ENCODE peak calls at places on chromosome 20, in six cellular contexts. One of them, this sample, is unnamed.

GRCh38 chr20:51608060-51608459 is 65.5 kb upstream of the NFATC2 start:
- DNase-seq in testis: no peak
- DNase-seq in NCI-H187: no peak
- DNase-seq in activated CD8-positive, alpha-beta memory T cell treated with anti-CD3 and anti-CD28 coated beads for 4 hours: no peak
- DNase-seq in NCI-H1417: no peak
- DNase-seq in epithelial cell of prostate: no peak
- DNase-seq in this sample: peak; percentile 37

GRCh38 chr20:20267685-20268429 is 100.0 kb upstream of the INSM1 start:
- DNase-seq in activated CD8-positive, alpha-beta memory T cell treated with anti-CD3 and anti-CD28 coated beads for 4 hours: no peak
- DNase-seq in NCI-H1417: peak; percentile 80
- DNase-seq in NCI-H187: peak; percentile 23
- DNase-seq in testis: peak; percentile 25
- DNase-seq in epithelial cell of prostate: no peak
- DNase-seq in this sample: no peak

GRCh38 chr20:38460040-38460623 is 12.5 kb upstream of the RALGAPB start:
- DNase-seq in epithelial cell of prostate: peak; percentile 66
- DNase-seq in NCI-H187: peak; percentile 65
- DNase-seq in NCI-H1417: peak; percentile 27
- DNase-seq in activated CD8-positive, alpha-beta memory T cell treated with anti-CD3 and anti-CD28 coated beads for 4 hours: no peak
- DNase-seq in testis: no peak
- DNase-seq in this sample: no peak

GRCh38 chr20:37418591-37418990 is 72.7 kb downstream of the SRC start:
- DNase-seq in NCI-H1417: no peak
- DNase-seq in testis: no peak
- DNase-seq in NCI-H187: no peak
- DNase-seq in epithelial cell of prostate: no peak
- DNase-seq in activated CD8-positive, alpha-beta memory T cell treated with anti-CD3 and anti-CD28 coated beads for 4 hours: no peak
- DNase-seq in this sample: no peak

GRCh38 chr20:36481380-36482043 is 59.8 kb upstream of the MYL9 start:
- DNase-seq in NCI-H1417: no peak
- DNase-seq in testis: no peak
- DNase-seq in NCI-H187: no peak
- DNase-seq in activated CD8-positive, alpha-beta memory T cell treated with anti-CD3 and anti-CD28 coated beads for 4 hours: no peak
- DNase-seq in epithelial cell of prostate: no peak
- DNase-seq in this sample: no peak

GRCh38 chr20:37453288-37453687 is 67.8 kb upstream of the NNAT start:
- DNase-seq in activated CD8-positive, alpha-beta memory T cell treated with anti-CD3 and anti-CD28 coated beads for 4 hours: no peak
- DNase-seq in NCI-H1417: no peak
- DNase-seq in testis: no peak
- DNase-seq in NCI-H187: no peak
- DNase-seq in epithelial cell of prostate: no peak
- DNase-seq in this sample: no peak

GRCh38 chr20:14865169-14865568 is 527.8 kb upstream of the FLRT3 start:
- DNase-seq in NCI-H187: no peak
- DNase-seq in testis: no peak
- DNase-seq in activated CD8-positive, alpha-beta memory T cell treated with anti-CD3 and anti-CD28 coated beads for 4 hours: no peak
- DNase-seq in epithelial cell of prostate: peak; percentile 62
- DNase-seq in NCI-H1417: no peak
- DNase-seq in this sample: no peak

GRCh38 chr20:46523696-46524328 is 10.5 kb upstream of the ZNF334 start:
- DNase-seq in NCI-H1417: no peak
- DNase-seq in testis: no peak
- DNase-seq in activated CD8-positive, alpha-beta memory T cell treated with anti-CD3 and anti-CD28 coated beads for 4 hours: no peak
- DNase-seq in epithelial cell of prostate: no peak
- DNase-seq in NCI-H187: no peak
- DNase-seq in this sample: no peak

GRCh38 chr20:43665466-43666176 is 1.3 kb upstream of the MYBL2 start:
- DNase-seq in NCI-H1417: no peak
- DNase-seq in NCI-H187: no peak
- DNase-seq in testis: no peak
- DNase-seq in activated CD8-positive, alpha-beta memory T cell treated with anti-CD3 and anti-CD28 coated beads for 4 hours: no peak
- DNase-seq in epithelial cell of prostate: no peak
- DNase-seq in this sample: no peak

GRCh38 chr20:1838479-1839279 is 56.5 kb upstream of the SIRPA start:
- DNase-seq in activated CD8-positive, alpha-beta memory T cell treated with anti-CD3 and anti-CD28 coated beads for 4 hours: no peak
- DNase-seq in testis: no peak
- DNase-seq in NCI-H187: no peak
- DNase-seq in epithelial cell of prostate: no peak
- DNase-seq in NCI-H1417: peak; percentile 80
- DNase-seq in this sample: no peak